ENCODE peak calls at places on chromosomes 2 and 18, in seven cellular contexts. N is left ventricle myocardium inferior, L is coronary artery, D is testis, S is fibroblast of pulmonary artery, H is ovary, G is astrocyte of the spinal cord. J is an unnamed sample.

GRCh38 chr2:102764083-102764482 is 2.3 kb downstream of the TMEM182 start:
- DNase-seq in N (no peak), L (no peak), D (no peak), S (peak), H (no peak), G (peak), J (no peak)

GRCh38 chr18:77199707-77200106 is 49.9 kb upstream of the GALR1 start:
- DNase-seq in N (no peak), L (no peak), D (no peak), S (no peak), H (no peak), G (no peak), J (no peak)

GRCh38 chr2:157404363-157404762 is 39.5 kb downstream of the CYTIP start:
- DNase-seq in N (no peak), L (no peak), D (no peak), S (no peak), H (no peak), G (peak), J (no peak)

GRCh38 chr18:47930086-47930843 is at the start of gene SMAD2:
- DNase-seq in N (peak), L (peak), D (peak), S (peak), H (peak), G (peak), J (peak)

GRCh38 chr2:31270871-31271270 is 36.9 kb downstream of the EHD3 start:
- DNase-seq in N (no peak), L (no peak), D (no peak), S (no peak), H (no peak), G (no peak), J (no peak)

GRCh38 chr2:71691747-71692455 is 238.5 kb downstream of the DYSF start:
- DNase-seq in N (no peak), L (no peak), D (no peak), S (no peak), H (no peak), G (no peak), J (no peak)

GRCh38 chr2:235605306-235605998 is 111.6 kb downstream of the AGAP1 start:
- DNase-seq in N (peak), L (peak), D (peak), S (peak), H (peak), G (peak), J (no peak)

GRCh38 chr18:63155169-63155852 is 164.3 kb downstream of the BCL2 start:
- DNase-seq in N (peak), L (no peak), D (peak), S (peak), H (no peak), G (no peak), J (peak)

GRCh38 chr2:10704034-10704594 is 14.3 kb upstream of the NOL10 start:
- DNase-seq in N (no peak), L (no peak), D (no peak), S (no peak), H (no peak), G (no peak), J (no peak)

GRCh38 chr2:10712186-10712809 is 9.1 kb upstream of the ATP6V1C2 start:
- DNase-seq in N (no peak), L (no peak), D (no peak), S (no peak), H (no peak), G (no peak), J (no peak)

GRCh38 chr2:10706033-10706432 is 15.4 kb upstream of the ATP6V1C2 start:
- DNase-seq in N (no peak), L (no peak), D (no peak), S (no peak), H (no peak), G (no peak), J (no peak)

GRCh38 chr2:10707831-10708230 is 13.6 kb upstream of the ATP6V1C2 start:
- DNase-seq in N (no peak), L (no peak), D (no peak), S (no peak), H (no peak), G (no peak), J (no peak)

DNA sequence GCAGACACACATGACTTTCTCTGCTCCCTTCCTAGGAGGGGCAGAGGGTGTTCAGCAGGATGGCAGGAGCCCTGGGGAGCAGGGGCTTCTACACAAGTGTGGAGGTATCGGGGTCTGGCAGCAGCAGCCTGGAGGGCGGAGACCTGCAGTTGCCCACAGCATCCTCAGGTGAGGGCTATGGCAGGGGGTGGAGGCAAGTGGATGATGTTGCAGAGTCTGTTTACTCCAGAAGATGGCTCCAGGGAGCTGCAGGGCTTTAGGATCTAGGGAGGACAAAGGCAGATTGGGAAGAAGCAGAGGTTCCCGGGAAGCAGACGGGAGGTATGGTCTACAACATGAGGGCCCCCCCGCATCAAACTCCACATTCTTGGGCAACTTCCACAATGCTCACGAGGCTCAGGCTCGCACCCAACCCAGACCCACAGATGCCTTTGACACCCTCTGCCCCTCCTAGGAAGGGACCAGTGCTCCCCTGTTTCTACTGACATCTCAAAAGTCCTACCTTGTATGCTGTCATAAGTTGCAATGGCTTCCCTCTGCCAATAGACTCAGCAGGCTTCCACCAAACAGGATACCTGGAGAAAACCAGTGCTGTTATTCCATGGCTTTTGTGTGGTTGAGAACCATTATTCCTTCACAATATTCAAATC is 12.0 kb upstream of the ATP6V1C2 start:
- DNase-seq in N (no peak), L (no peak), D (peak), S (peak), H (no peak), G (no peak), J (no peak)
- TF ChIP-seq CTCF in N (peak), L (no peak), D (no peak), S (peak), H (no peak), G (peak), J (no peak)

GRCh38 chr18:22169011-22169888 is at the start of gene GATA6:
- DNase-seq in N (peak), L (peak), D (peak), S (peak), H (peak), G (peak), J (peak)
- TF ChIP-seq CTCF in N (peak), L (no peak), D (peak), S (peak), H (peak), G (peak), J (peak)

DNA sequence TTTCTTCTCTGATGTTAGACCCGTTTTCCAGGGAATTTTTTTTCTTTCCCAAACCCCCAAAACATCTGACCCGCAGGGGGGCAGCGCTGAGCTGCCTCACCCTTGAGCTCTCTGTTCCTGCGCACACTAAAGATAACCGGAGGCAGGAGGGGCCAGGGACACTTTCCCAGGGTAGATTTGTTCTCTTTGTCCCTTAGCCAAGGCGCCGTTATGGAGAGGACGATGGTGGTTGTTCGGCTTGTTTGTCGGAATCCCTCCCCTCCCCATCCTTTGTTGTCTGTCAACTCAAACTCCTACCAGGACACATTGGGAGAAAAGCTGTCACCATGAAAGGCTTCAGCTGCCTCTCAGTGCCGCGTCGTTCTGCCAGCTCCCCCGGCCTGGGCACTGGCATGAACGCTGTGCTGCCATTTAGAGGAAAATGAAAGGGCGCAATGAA is 62.3 kb downstream of the RND3 start:
- DNase-seq in N (peak), L (no peak), D (no peak), S (peak), H (no peak), G (peak), J (no peak)
- TF ChIP-seq CTCF in N (peak), L (no peak), D (no peak), S (peak), H (no peak), G (peak), J (peak)

GRCh38 chr2:167331636-167332232 is 443.5 kb downstream of the XIRP2 start:
- DNase-seq in N (no peak), L (no peak), D (peak), S (no peak), H (no peak), G (no peak), J (no peak)
- TF ChIP-seq CTCF in N (peak), L (no peak), D (no peak), S (no peak), H (no peak), G (peak), J (peak)

GRCh38 chr2:25710750-25711149 is 37.4 kb upstream of the DTNB start:
- DNase-seq in N (no peak), L (no peak), D (no peak), S (no peak), H (no peak), G (no peak), J (no peak)

GRCh38 chr2:25711641-25712369 is 38.4 kb upstream of the DTNB start:
- DNase-seq in N (no peak), L (no peak), D (no peak), S (peak), H (no peak), G (no peak), J (no peak)

GRCh38 chr2:25709349-25709748 is 36.0 kb upstream of the DTNB start:
- DNase-seq in N (no peak), L (no peak), D (no peak), S (no peak), H (no peak), G (no peak), J (no peak)

GRCh38 chr2:25712455-25712854 is 39.1 kb upstream of the DTNB start:
- DNase-seq in N (no peak), L (no peak), D (no peak), S (no peak), H (no peak), G (no peak), J (no peak)

GRCh38 chr2:25714740-25715139 is 41.4 kb upstream of the DTNB start:
- DNase-seq in N (no peak), L (no peak), D (no peak), S (peak), H (no peak), G (no peak), J (no peak)
- TF ChIP-seq CTCF in N (no peak), L (no peak), D (no peak), S (peak), H (no peak), G (no peak), J (no peak)

GRCh38 chr18:33495278-33495677 is 54.8 kb upstream of the CCDC178 start:
- DNase-seq in N (no peak), L (no peak), D (peak), S (peak), H (peak), G (peak), J (peak)
- TF ChIP-seq CTCF in N (peak), L (peak), D (peak), S (peak), H (no peak), G (peak), J (peak)

DNA sequence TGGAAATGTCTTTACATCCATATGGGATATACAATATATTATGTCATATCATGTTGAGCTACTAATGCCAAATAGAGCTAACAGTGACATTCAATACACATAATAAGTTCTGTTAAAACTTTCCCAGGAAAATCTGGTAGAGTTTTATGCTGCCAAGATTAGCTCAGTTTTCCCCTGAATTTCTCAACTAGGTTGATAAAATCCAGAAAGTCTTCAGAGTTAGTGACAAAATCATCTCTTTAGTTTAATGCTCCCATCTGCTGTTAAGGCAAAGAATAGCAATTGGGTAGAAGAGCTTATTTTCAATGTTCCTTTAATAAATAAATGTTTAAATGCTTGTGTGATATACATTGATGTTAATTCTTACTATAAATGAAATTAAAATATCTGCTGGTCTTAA is 10.0 kb downstream of the COL3A1 start:
- DNase-seq in N (no peak), L (no peak), D (no peak), S (peak), H (no peak), G (peak), J (no peak)
- TF ChIP-seq CTCF in N (peak), L (no peak), D (peak), S (peak), H (peak), G (peak), J (no peak)

DNA sequence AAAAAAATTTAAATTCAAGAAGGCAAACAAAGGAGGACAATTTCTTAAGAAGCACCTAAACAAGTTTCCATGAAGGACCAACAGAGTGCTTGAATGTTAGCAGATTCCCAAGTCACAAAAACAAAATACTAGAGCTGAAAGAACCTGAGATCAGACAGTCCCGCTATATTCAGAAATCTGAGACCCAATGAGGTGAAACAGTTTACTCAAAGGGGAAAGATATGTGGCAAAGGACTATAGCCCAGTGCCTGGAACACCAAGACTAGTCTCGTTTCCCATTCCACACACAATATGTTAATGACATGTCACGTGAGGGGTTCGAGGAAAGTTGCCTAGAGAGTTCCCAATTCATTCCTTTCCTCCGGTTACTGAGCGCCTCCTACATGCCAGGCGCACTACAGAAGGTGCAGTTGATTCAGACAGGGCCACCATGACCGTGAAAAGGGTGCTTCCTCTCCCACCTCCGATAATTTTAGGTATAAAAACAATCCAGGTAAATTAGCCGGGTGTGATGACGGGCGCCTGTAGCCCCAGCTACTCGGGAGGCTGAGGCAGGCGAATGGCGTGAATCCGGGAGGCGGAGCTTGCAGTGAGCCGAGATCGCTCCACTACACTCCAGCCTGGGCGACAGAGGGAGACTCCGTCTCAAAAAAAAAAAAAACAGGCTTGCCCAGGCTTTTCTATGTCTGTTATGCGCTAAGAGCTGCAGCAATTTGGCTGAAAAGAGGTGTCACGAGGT is 617 bp downstream of the SRBD1 start:
- DNase-seq in N (peak), L (peak), D (peak), S (peak), H (peak), G (peak), J (peak)
- TF ChIP-seq CTCF in N (peak), L (no peak), D (no peak), S (peak), H (no peak), G (peak), J (peak)

GRCh38 chr2:127035212-127035611 is 71.7 kb downstream of the BIN1 start:
- DNase-seq in N (no peak), L (peak), D (no peak), S (no peak), H (no peak), G (no peak), J (no peak)

GRCh38 chr2:127039387-127040031 is 67.4 kb downstream of the BIN1 start:
- DNase-seq in N (no peak), L (no peak), D (no peak), S (no peak), H (no peak), G (no peak), J (no peak)

GRCh38 chr2:127034056-127034455 is 72.9 kb downstream of the BIN1 start:
- DNase-seq in N (no peak), L (no peak), D (no peak), S (no peak), H (no peak), G (no peak), J (no peak)

GRCh38 chr2:127040169-127040568 is 66.8 kb downstream of the BIN1 start:
- DNase-seq in N (no peak), L (no peak), D (no peak), S (no peak), H (no peak), G (no peak), J (no peak)

GRCh38 chr2:127037456-127037855 is 69.5 kb downstream of the BIN1 start:
- DNase-seq in N (no peak), L (peak), D (no peak), S (no peak), H (no peak), G (no peak), J (no peak)
- TF ChIP-seq CTCF in N (no peak), L (no peak), D (no peak), S (no peak), H (no peak), G (no peak), J (no peak)

J was measured in progenitor cell of endocrine pancreas.